ENCODE peak calls at places on chromosomes 13 and 19, in seven cellular contexts. G, F, Q, K, S, E and U are unnamed samples.

GRCh38 chr19:2015611-2015950 is at the start of gene BTBD2:
- DNase-seq in G (peak; percentile 59), F (peak; percentile 34), Q (peak; percentile 51), K (no peak), S (peak; percentile 66), E (peak; percentile 67), U (no peak)

GRCh38 chr13:30191491-30192100 is 115.8 kb downstream of the KATNAL1 start:
- DNase-seq in G (peak; percentile 8), F (no peak), Q (peak; percentile 21), K (no peak), S (no peak), E (no peak), U (no peak)

GRCh38 chr13:83557845-83558244 is 324.4 kb downstream of the SLITRK1 start:
- DNase-seq in G (no peak), F (no peak), Q (no peak), K (no peak), S (no peak), E (no peak), U (no peak)

GRCh38 chr19:2391118-2391725 is 31.2 kb downstream of the TMPRSS9 start:
- DNase-seq in G (peak; percentile 44), F (no peak), Q (peak; percentile 66), K (no peak), S (peak; percentile 67), E (no peak), U (peak; percentile 73)

GRCh38 chr19:41377977-41378707 is 1.8 kb downstream of the TMEM91 start:
- DNase-seq in G (no peak), F (no peak), Q (no peak), K (no peak), S (peak; percentile 29), E (no peak), U (no peak)

GRCh38 chr19:39951686-39952085 is 17.3 kb upstream of the FCGBP start:
- DNase-seq in G (peak; percentile 20), F (no peak), Q (no peak), K (no peak), S (no peak), E (no peak), U (no peak)

GRCh38 chr13:103996733-103997132 is 930.5 kb upstream of the SLC10A2 start:
- DNase-seq in G (no peak), F (no peak), Q (no peak), K (no peak), S (no peak), E (no peak), U (no peak)

GRCh38 chr13:45385912-45386311 is 32.3 kb downstream of the SLC25A30 start:
- DNase-seq in G (no peak), F (no peak), Q (no peak), K (no peak), S (no peak), E (no peak), U (no peak)

GRCh38 chr19:45824531-45825262 is 9.6 kb upstream of the RSPH6A start:
- DNase-seq in G (no peak), F (no peak), Q (no peak), K (no peak), S (no peak), E (no peak), U (no peak)

GRCh38 chr19:56567274-56568120 is at the start of gene ZNF470:
- DNase-seq in G (peak; percentile 83), F (peak; percentile 88), Q (peak; percentile 90), K (peak; percentile 92), S (peak; percentile 87), E (peak; percentile 88), U (peak; percentile 92)

GRCh38 chr13:40780822-40781401 is 8.5 kb upstream of the SLC25A15 start:
- DNase-seq in G (no peak), F (no peak), Q (no peak), K (no peak), S (peak; percentile 16), E (no peak), U (no peak)